ENCODE peak calls at places on chromosome 17, in seven cellular contexts. One of them, this sample, is unnamed.

GRCh38 chr17:21549107-21549687 is 143.1 kb upstream of the KCNJ18 start:
- DNase-seq in GM12891: no peak
- DNase-seq in K562: no peak
- DNase-seq in H1: no peak
- DNase-seq in SK-N-SH: no peak
- DNase-seq in GM12878: no peak
- DNase-seq in HepG2: no peak
- DNase-seq in this sample: no peak

GRCh38 chr17:63480826-63481487 is 4.1 kb downstream of the ACE start:
- DNase-seq in GM12891: no peak
- DNase-seq in K562: no peak
- DNase-seq in H1: no peak
- DNase-seq in SK-N-SH: peak; percentile 75
- DNase-seq in GM12878: no peak
- DNase-seq in HepG2: no peak
- DNase-seq in this sample: no peak

GRCh38 chr17:63425478-63425877 is 20.6 kb downstream of the CYB561 start:
- DNase-seq in GM12891: peak; percentile 63
- DNase-seq in K562: peak; percentile 88
- DNase-seq in H1: no peak
- DNase-seq in SK-N-SH: peak; percentile 90
- DNase-seq in GM12878: peak; percentile 39
- DNase-seq in HepG2: peak; percentile 80
- DNase-seq in this sample: peak; percentile 66

GRCh38 chr17:83110755-83111154 is 31.3 kb downstream of the METRNL start:
- DNase-seq in GM12891: no peak
- DNase-seq in K562: no peak
- DNase-seq in H1: no peak
- DNase-seq in SK-N-SH: peak; percentile 68
- DNase-seq in GM12878: no peak
- DNase-seq in HepG2: no peak
- DNase-seq in this sample: no peak

GRCh38 chr17:72117748-72118587 is 2.9 kb upstream of the SOX9 start:
- DNase-seq in GM12891: no peak
- DNase-seq in K562: no peak
- DNase-seq in H1: no peak
- DNase-seq in SK-N-SH: peak; percentile 41
- DNase-seq in GM12878: no peak
- DNase-seq in HepG2: no peak
- DNase-seq in this sample: no peak

GRCh38 chr17:57187391-57187790 is 68.9 kb upstream of the MSI2 start:
- DNase-seq in GM12891: no peak
- DNase-seq in K562: no peak
- DNase-seq in H1: no peak
- DNase-seq in SK-N-SH: no peak
- DNase-seq in GM12878: no peak
- DNase-seq in HepG2: no peak
- DNase-seq in this sample: no peak

GRCh38 chr17:3513305-3514035 is 37.7 kb downstream of the ASPA start:
- DNase-seq in GM12891: no peak
- DNase-seq in K562: peak; percentile 48
- DNase-seq in H1: no peak
- DNase-seq in SK-N-SH: no peak
- DNase-seq in GM12878: no peak
- DNase-seq in HepG2: no peak
- DNase-seq in this sample: no peak

GRCh38 chr17:45240905-45241314 is 19.2 kb downstream of the FMNL1 start:
- DNase-seq in GM12891: no peak
- DNase-seq in K562: no peak
- DNase-seq in H1: no peak
- DNase-seq in SK-N-SH: no peak
- DNase-seq in GM12878: no peak
- DNase-seq in HepG2: no peak
- DNase-seq in this sample: no peak

GRCh38 chr17:79005063-79005861 is 4.3 kb downstream of the CANT1 start:
- DNase-seq in GM12891: no peak
- DNase-seq in K562: no peak
- DNase-seq in H1: no peak
- DNase-seq in SK-N-SH: no peak
- DNase-seq in GM12878: no peak
- DNase-seq in HepG2: no peak
- DNase-seq in this sample: no peak

GRCh38 chr17:37824534-37825485 is 80.0 kb upstream of the HNF1B start:
- DNase-seq in GM12891: no peak
- DNase-seq in K562: no peak
- DNase-seq in H1: peak; percentile 43
- DNase-seq in SK-N-SH: no peak
- DNase-seq in GM12878: no peak
- DNase-seq in HepG2: peak; percentile 62
- DNase-seq in this sample: no peak

GRCh38 chr17:62749926-62750325 is 58.2 kb downstream of the MARCHF10 start:
- DNase-seq in GM12891: no peak
- DNase-seq in K562: no peak
- DNase-seq in H1: no peak
- DNase-seq in SK-N-SH: no peak
- DNase-seq in GM12878: no peak
- DNase-seq in HepG2: no peak
- DNase-seq in this sample: no peak

GRCh38 chr17:78924481-78925151 is 571 bp downstream of the TIMP2 start:
- DNase-seq in GM12891: peak; percentile 52
- DNase-seq in K562: no peak
- DNase-seq in H1: no peak
- DNase-seq in SK-N-SH: peak; percentile 77
- DNase-seq in GM12878: no peak
- DNase-seq in HepG2: no peak
- DNase-seq in this sample: no peak

GRCh38 chr17:57545836-57546305 is 199.2 kb downstream of the CCDC182 start:
- DNase-seq in GM12891: no peak
- DNase-seq in K562: no peak
- DNase-seq in H1: no peak
- DNase-seq in SK-N-SH: peak; percentile 84
- DNase-seq in GM12878: no peak
- DNase-seq in HepG2: no peak
- DNase-seq in this sample: no peak

DNA sequence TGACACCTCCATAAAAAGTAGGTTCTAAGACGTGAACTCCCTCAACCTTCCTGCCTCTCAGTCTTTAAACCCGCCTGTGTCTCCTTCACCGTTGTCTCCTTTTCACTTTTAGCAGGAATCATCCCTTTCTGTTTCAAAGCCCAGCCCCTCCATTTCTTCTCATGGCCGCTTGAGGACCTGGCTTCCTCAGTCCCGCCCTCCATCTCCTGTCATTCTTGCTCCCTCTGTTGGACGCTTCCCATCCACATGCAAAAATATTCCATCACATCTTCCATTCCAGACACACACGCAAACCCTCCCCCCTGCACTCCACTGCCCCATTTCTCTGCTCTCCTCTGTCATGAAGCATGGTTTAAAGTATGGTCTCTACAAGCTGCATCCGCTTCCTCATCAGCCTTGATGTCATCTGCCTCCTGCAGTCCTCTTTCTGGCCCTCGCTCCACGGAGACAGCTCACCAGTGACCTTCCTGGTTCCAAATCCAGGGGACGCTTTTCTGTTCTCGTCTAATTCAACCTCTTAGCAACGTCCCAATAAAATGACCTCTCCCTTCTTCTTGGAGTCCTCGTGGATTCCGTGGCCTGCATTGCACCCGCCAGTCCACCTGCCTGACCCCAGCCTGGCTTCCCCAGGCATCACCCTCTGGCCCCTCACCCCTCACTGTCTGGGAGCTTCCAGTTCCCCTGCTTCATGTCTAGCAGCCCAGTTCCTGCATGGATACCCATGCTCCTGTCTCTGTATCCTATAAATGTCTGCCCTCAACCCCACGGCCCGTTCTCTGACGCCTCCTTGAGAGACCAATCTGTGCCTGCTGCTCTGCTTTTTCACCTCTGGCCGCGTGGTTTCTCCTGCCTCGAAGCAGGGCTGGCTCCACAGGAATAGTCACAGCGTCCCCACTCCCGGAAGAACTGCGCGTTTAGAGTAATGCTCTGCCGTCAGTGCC is 26.2 kb downstream of the ANKRD40 start:
- DNase-seq in GM12891: no peak
- DNase-seq in K562: peak; percentile 79
- DNase-seq in H1: no peak
- DNase-seq in SK-N-SH: peak; percentile 94
- DNase-seq in GM12878: no peak
- DNase-seq in HepG2: peak; percentile 69
- DNase-seq in this sample: no peak
- TF ChIP-seq TAF1 in GM12891: no peak
- TF ChIP-seq TAF1 in K562: no peak
- TF ChIP-seq TAF1 in H1: no peak
- TF ChIP-seq TAF1 in SK-N-SH: no peak
- TF ChIP-seq TAF1 in GM12878: no peak
- TF ChIP-seq TAF1 in HepG2: no peak
- TF ChIP-seq TAF1 in this sample: no peak

GRCh38 chr17:81131486-81132196 is 33.7 kb upstream of the PVALEF start:
- DNase-seq in GM12891: no peak
- DNase-seq in K562: no peak
- DNase-seq in H1: no peak
- DNase-seq in SK-N-SH: no peak
- DNase-seq in GM12878: no peak
- DNase-seq in HepG2: peak; percentile 34
- DNase-seq in this sample: no peak

GRCh38 chr17:81132197-81132540 is 33.1 kb upstream of the PVALEF start:
- DNase-seq in GM12891: no peak
- DNase-seq in K562: no peak
- DNase-seq in H1: no peak
- DNase-seq in SK-N-SH: no peak
- DNase-seq in GM12878: no peak
- DNase-seq in HepG2: no peak
- DNase-seq in this sample: no peak

GRCh38 chr17:81129711-81130367 is 35.5 kb upstream of the PVALEF start:
- DNase-seq in GM12891: no peak
- DNase-seq in K562: no peak
- DNase-seq in H1: no peak
- DNase-seq in SK-N-SH: no peak
- DNase-seq in GM12878: no peak
- DNase-seq in HepG2: no peak
- DNase-seq in this sample: no peak

GRCh38 chr17:81129289-81129688 is 36.0 kb upstream of the PVALEF start:
- DNase-seq in GM12891: no peak
- DNase-seq in K562: no peak
- DNase-seq in H1: no peak
- DNase-seq in SK-N-SH: no peak
- DNase-seq in GM12878: no peak
- DNase-seq in HepG2: no peak
- DNase-seq in this sample: no peak

GRCh38 chr17:81130385-81131288 is 34.7 kb upstream of the PVALEF start:
- DNase-seq in GM12891: no peak
- DNase-seq in K562: no peak
- DNase-seq in H1: no peak
- DNase-seq in SK-N-SH: no peak
- DNase-seq in GM12878: no peak
- DNase-seq in HepG2: peak; percentile 69
- DNase-seq in this sample: no peak
- TF ChIP-seq TAF1 in GM12891: no peak
- TF ChIP-seq TAF1 in K562: no peak
- TF ChIP-seq TAF1 in H1: no peak
- TF ChIP-seq TAF1 in SK-N-SH: no peak
- TF ChIP-seq TAF1 in GM12878: no peak
- TF ChIP-seq TAF1 in HepG2: peak; percentile 2
- TF ChIP-seq TAF1 in this sample: no peak

DNA sequence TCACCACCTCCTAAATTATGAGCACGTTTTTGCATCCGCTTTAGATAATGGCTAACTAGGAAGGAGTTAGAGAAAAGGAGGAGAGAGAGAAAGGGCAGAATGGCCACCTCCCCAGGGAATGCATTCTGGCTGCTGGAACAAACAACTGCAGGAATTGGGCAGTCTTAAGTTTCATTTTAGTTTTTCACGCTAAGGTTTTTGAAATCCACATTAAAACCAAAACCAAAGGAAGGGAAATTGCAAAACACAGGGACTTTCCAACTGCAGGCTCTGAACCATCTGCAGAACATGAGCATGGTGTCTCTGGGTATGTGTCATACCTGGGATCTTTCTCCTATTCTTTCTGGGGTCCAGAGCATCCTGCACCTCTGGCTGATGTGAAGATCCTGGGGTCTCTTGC is 12.1 kb upstream of the CCL8 start:
- DNase-seq in GM12891: no peak
- DNase-seq in K562: no peak
- DNase-seq in H1: no peak
- DNase-seq in SK-N-SH: no peak
- DNase-seq in GM12878: no peak
- DNase-seq in HepG2: no peak
- DNase-seq in this sample: no peak
- TF ChIP-seq TAF1 in GM12891: no peak
- TF ChIP-seq TAF1 in K562: no peak
- TF ChIP-seq TAF1 in H1: no peak
- TF ChIP-seq TAF1 in SK-N-SH: no peak
- TF ChIP-seq TAF1 in GM12878: no peak
- TF ChIP-seq TAF1 in HepG2: no peak
- TF ChIP-seq TAF1 in this sample: no peak

GRCh38 chr17:61583242-61583641 is 7.8 kb downstream of the NACA2 start:
- DNase-seq in GM12891: peak; percentile 10
- DNase-seq in K562: peak; percentile 27
- DNase-seq in H1: no peak
- DNase-seq in SK-N-SH: peak; percentile 79
- DNase-seq in GM12878: no peak
- DNase-seq in HepG2: peak; percentile 74
- DNase-seq in this sample: no peak
- TF ChIP-seq TAF1 in GM12891: no peak
- TF ChIP-seq TAF1 in K562: no peak
- TF ChIP-seq TAF1 in H1: no peak
- TF ChIP-seq TAF1 in SK-N-SH: no peak
- TF ChIP-seq TAF1 in GM12878: no peak
- TF ChIP-seq TAF1 in HepG2: no peak
- TF ChIP-seq TAF1 in this sample: no peak

GRCh38 chr17:67376509-67376891 is 581 bp upstream of the PITPNC1 start:
- DNase-seq in GM12891: no peak
- DNase-seq in K562: no peak
- DNase-seq in H1: no peak
- DNase-seq in SK-N-SH: no peak
- DNase-seq in GM12878: no peak
- DNase-seq in HepG2: no peak
- DNase-seq in this sample: no peak
- TF ChIP-seq TAF1 in GM12891: no peak
- TF ChIP-seq TAF1 in K562: no peak
- TF ChIP-seq TAF1 in H1: no peak
- TF ChIP-seq TAF1 in SK-N-SH: peak; percentile 41
- TF ChIP-seq TAF1 in GM12878: no peak
- TF ChIP-seq TAF1 in HepG2: no peak
- TF ChIP-seq TAF1 in this sample: no peak